ENCODE peak calls at places on chromosome 1, in four cellular contexts. One of them, this sample, is unnamed.

GRCh38 chr1:226622012-226622411 is 73.4 kb downstream of the STUM start:
- DNase-seq in AG04450: no peak
- DNase-seq in EL: no peak
- DNase-seq in fibroblast of villous mesenchyme: no peak
- DNase-seq in this sample: no peak

GRCh38 chr1:201309420-201309819 is 26.1 kb downstream of the PKP1 start:
- DNase-seq in EL: peak; percentile 45
- DNase-seq in fibroblast of villous mesenchyme: peak; percentile 18
- DNase-seq in AG04450: no peak
- DNase-seq in this sample: peak; percentile 91

GRCh38 chr1:221268295-221268694 is 389.1 kb downstream of the HLX start:
- DNase-seq in fibroblast of villous mesenchyme: peak; percentile 77
- DNase-seq in EL: peak; percentile 76
- DNase-seq in AG04450: peak; percentile 70
- DNase-seq in this sample: no peak

GRCh38 chr1:27015260-27015659 is 2.6 kb upstream of the TENT5B start:
- DNase-seq in EL: peak; percentile 2
- DNase-seq in AG04450: no peak
- DNase-seq in fibroblast of villous mesenchyme: no peak
- DNase-seq in this sample: no peak

GRCh38 chr1:226438007-226438406 is 30.1 kb upstream of the PARP1 start:
- DNase-seq in fibroblast of villous mesenchyme: peak; percentile 8
- DNase-seq in EL: no peak
- DNase-seq in AG04450: no peak
- DNase-seq in this sample: no peak

GRCh38 chr1:151968058-151968457 is 25.6 kb downstream of the S100A10 start:
- DNase-seq in EL: peak; percentile 60
- DNase-seq in AG04450: no peak
- DNase-seq in fibroblast of villous mesenchyme: peak; percentile 63
- DNase-seq in this sample: peak; percentile 21

GRCh38 chr1:119133987-119134386 is 6.5 kb downstream of the WARS2 start:
- DNase-seq in fibroblast of villous mesenchyme: no peak
- DNase-seq in AG04450: peak; percentile 8
- DNase-seq in EL: peak; percentile 69
- DNase-seq in this sample: no peak

GRCh38 chr1:105087496-105087895 is 1337.8 kb downstream of the AMY1C start:
- DNase-seq in fibroblast of villous mesenchyme: peak; percentile 0
- DNase-seq in AG04450: no peak
- DNase-seq in EL: no peak
- DNase-seq in this sample: no peak

GRCh38 chr1:12047120-12047876 is 15.8 kb upstream of the TNFRSF8 start:
- DNase-seq in AG04450: no peak
- DNase-seq in fibroblast of villous mesenchyme: no peak
- DNase-seq in EL: no peak
- DNase-seq in this sample: no peak

GRCh38 chr1:18637962-18638817 is 7.5 kb downstream of the PAX7 start:
- DNase-seq in EL: no peak
- DNase-seq in AG04450: no peak
- DNase-seq in fibroblast of villous mesenchyme: no peak
- DNase-seq in this sample: no peak

GRCh38 chr1:15089244-15089992 is 64.1 kb upstream of the TMEM51 start:
- DNase-seq in AG04450: no peak
- DNase-seq in fibroblast of villous mesenchyme: no peak
- DNase-seq in EL: no peak
- DNase-seq in this sample: no peak

GRCh38 chr1:38973659-38974437 is 17.2 kb upstream of the AKIRIN1 start:
- DNase-seq in fibroblast of villous mesenchyme: no peak
- DNase-seq in EL: no peak
- DNase-seq in AG04450: no peak
- DNase-seq in this sample: no peak

GRCh38 chr1:177862916-177863315 is 106.9 kb downstream of the SEC16B start:
- DNase-seq in fibroblast of villous mesenchyme: no peak
- DNase-seq in EL: peak; percentile 78
- DNase-seq in AG04450: no peak
- DNase-seq in this sample: no peak

GRCh38 chr1:109193653-109194590 is 19.8 kb upstream of the SARS1 start:
- DNase-seq in fibroblast of villous mesenchyme: peak; percentile 48
- DNase-seq in EL: peak; percentile 37
- DNase-seq in AG04450: no peak
- DNase-seq in this sample: peak; percentile 27

GRCh38 chr1:38835230-38835827 is 24.2 kb downstream of the RRAGC start:
- DNase-seq in EL: peak; percentile 77
- DNase-seq in AG04450: peak; percentile 68
- DNase-seq in fibroblast of villous mesenchyme: peak; percentile 89
- DNase-seq in this sample: peak; percentile 77

GRCh38 chr1:234730542-234731370 is 120.8 kb upstream of the IRF2BP2 start:
- DNase-seq in EL: no peak
- DNase-seq in AG04450: no peak
- DNase-seq in fibroblast of villous mesenchyme: no peak
- DNase-seq in this sample: no peak

GRCh38 chr1:230237805-230238204 is 170.8 kb downstream of the GALNT2 start:
- DNase-seq in AG04450: no peak
- DNase-seq in EL: no peak
- DNase-seq in fibroblast of villous mesenchyme: no peak
- DNase-seq in this sample: no peak

GRCh38 chr1:4711191-4711915 is 56.9 kb downstream of the AJAP1 start:
- DNase-seq in fibroblast of villous mesenchyme: no peak
- DNase-seq in EL: no peak
- DNase-seq in AG04450: no peak
- DNase-seq in this sample: peak; percentile 10